ENCODE peak calls at places on chromosomes 3 and 15, in seven cellular contexts. A, S, D, T, G, E and H are unnamed samples.
A peak's percentile ranks its signal among the peaks of the same experiment; 100 is the strongest.

GRCh38 chr3:49013738-49014660 is 4.4 kb downstream of the DALRD3 start:
- DNase-seq in A (no peak), S (no peak), D (no peak), T (no peak), G (peak; percentile 69), E (peak; percentile 88), H (no peak)

GRCh38 chr3:147649475-147649874 is 240.3 kb downstream of the ZIC1 start:
- DNase-seq in A (no peak), S (no peak), D (no peak), T (no peak), G (no peak), E (peak; percentile 23), H (no peak)

GRCh38 chr3:119098620-119099222 is 47.2 kb upstream of the TEX55 start:
- DNase-seq in A (no peak), S (peak; percentile 7), D (peak; percentile 40), T (no peak), G (peak; percentile 36), E (peak; percentile 60), H (no peak)

GRCh38 chr3:64332461-64333350 is 107.4 kb upstream of the PRICKLE2 start:
- DNase-seq in A (no peak), S (peak; percentile 67), D (peak; percentile 71), T (no peak), G (no peak), E (no peak), H (no peak)

GRCh38 chr3:110711851-110712396 is 359.7 kb upstream of the NECTIN3 start:
- DNase-seq in A (no peak), S (peak; percentile 64), D (peak; percentile 37), T (no peak), G (no peak), E (peak; percentile 74), H (no peak)

GRCh38 chr15:57375827-57376694 is at the start of gene CGNL1:
- DNase-seq in A (peak; percentile 39), S (no peak), D (no peak), T (no peak), G (no peak), E (peak; percentile 77), H (no peak)

GRCh38 chr3:42732196-42732828 is 29.7 kb upstream of the HHATL start:
- DNase-seq in A (no peak), S (no peak), D (no peak), T (no peak), G (no peak), E (no peak), H (no peak)

GRCh38 chr3:190319660-190320059 is 2.6 kb downstream of the CLDN1 start:
- DNase-seq in A (no peak), S (no peak), D (peak; percentile 67), T (no peak), G (no peak), E (no peak), H (peak; percentile 94)

GRCh38 chr3:39401983-39402382 is 4.5 kb upstream of the RPSA start:
- DNase-seq in A (no peak), S (no peak), D (peak; percentile 22), T (no peak), G (no peak), E (no peak), H (no peak)

GRCh38 chr3:8837172-8837571 is 67.8 kb upstream of the OXTR start:
- DNase-seq in A (no peak), S (peak; percentile 72), D (peak; percentile 91), T (no peak), G (no peak), E (no peak), H (peak; percentile 82)

GRCh38 chr15:64288577-64288976 is 67.4 kb downstream of the CSNK1G1 start:
- DNase-seq in A (no peak), S (peak; percentile 50), D (peak; percentile 86), T (no peak), G (no peak), E (no peak), H (peak; percentile 6)

GRCh38 chr3:171506743-171507319 is 46.6 kb upstream of the TNIK start:
- DNase-seq in A (no peak), S (no peak), D (peak; percentile 42), T (no peak), G (no peak), E (no peak), H (peak; percentile 29)

GRCh38 chr3:126355251-126355650 is 2.0 kb downstream of the KLF15 start:
- DNase-seq in A (no peak), S (no peak), D (no peak), T (peak; percentile 59), G (peak; percentile 85), E (no peak), H (no peak)

GRCh38 chr3:69033470-69033869 is 18.7 kb downstream of the TMF1 start:
- DNase-seq in A (no peak), S (no peak), D (peak; percentile 73), T (no peak), G (no peak), E (no peak), H (peak; percentile 85)

GRCh38 chr3:27632431-27633223 is 89.5 kb downstream of the EOMES start:
- DNase-seq in A (peak; percentile 43), S (peak; percentile 64), D (peak; percentile 55), T (peak; percentile 89), G (no peak), E (peak; percentile 81), H (peak; percentile 39)

GRCh38 chr3:159319156-159319555 is 517.3 kb downstream of the MFSD1 start:
- DNase-seq in A (no peak), S (no peak), D (no peak), T (no peak), G (no peak), E (no peak), H (no peak)

GRCh38 chr15:28876131-28876844 is 9.5 kb upstream of the APBA2 start:
- DNase-seq in A (no peak), S (no peak), D (no peak), T (peak; percentile 61), G (no peak), E (peak; percentile 65), H (no peak)

GRCh38 chr15:28875461-28875965 is 10.3 kb upstream of the APBA2 start:
- DNase-seq in A (no peak), S (no peak), D (no peak), T (no peak), G (no peak), E (no peak), H (no peak)

GRCh38 chr15:28878209-28878608 is 7.6 kb upstream of the APBA2 start:
- DNase-seq in A (no peak), S (no peak), D (no peak), T (no peak), G (no peak), E (no peak), H (no peak)

GRCh38 chr15:28879551-28879950 is 6.2 kb upstream of the APBA2 start:
- DNase-seq in A (no peak), S (no peak), D (no peak), T (no peak), G (no peak), E (no peak), H (no peak)

GRCh38 chr15:28876845-28877185 is 9.0 kb upstream of the APBA2 start:
- DNase-seq in A (no peak), S (no peak), D (no peak), T (peak; percentile 65), G (no peak), E (no peak), H (no peak)
- TF ChIP-seq CTCF in A (no peak), S (no peak), D (no peak), T (no peak), G (no peak), E (no peak), H (no peak)

DNA sequence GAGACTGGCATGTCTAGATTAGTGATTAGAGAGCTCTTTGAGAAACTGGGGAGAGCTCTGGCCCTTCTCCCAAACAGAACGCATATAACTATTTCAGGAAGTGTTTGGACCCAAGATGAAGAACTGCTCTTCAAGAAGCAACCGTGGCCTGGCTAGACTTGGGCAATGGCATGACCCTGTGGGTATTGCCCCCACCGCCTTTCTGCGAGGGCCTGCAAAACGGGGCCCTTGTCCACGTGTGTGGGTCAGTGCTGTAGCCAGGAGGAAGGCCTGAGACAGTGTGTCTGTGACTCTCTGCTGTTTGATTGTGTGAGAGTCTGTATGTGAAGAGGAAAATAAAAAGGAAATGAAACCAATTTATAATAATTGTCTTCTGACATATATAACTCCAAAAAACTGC is 42.5 kb downstream of the EEFSEC start:
- DNase-seq in A (no peak), S (no peak), D (no peak), T (no peak), G (no peak), E (no peak), H (no peak)
- H3K27ac ChIP-seq in A (peak overlapping the region; percentile 60), S (no peak overlapping the region), D (no peak overlapping the region), T (peak overlapping the region; percentile 40), G (no peak overlapping the region), E (no peak overlapping the region), H (no peak overlapping the region)

GRCh38 chr3:156681003-156681402 is 6.6 kb downstream of the TIPARP start:
- DNase-seq in A (no peak), S (peak; percentile 95), D (peak; percentile 83), T (no peak), G (no peak), E (peak; percentile 79), H (peak; percentile 97)

GRCh38 chr3:156682491-156682890 is 8.1 kb downstream of the TIPARP start:
- DNase-seq in A (no peak), S (no peak), D (peak; percentile 61), T (no peak), G (no peak), E (no peak), H (no peak)

GRCh38 chr3:156682963-156683362 is 8.6 kb downstream of the TIPARP start:
- DNase-seq in A (no peak), S (no peak), D (no peak), T (no peak), G (no peak), E (no peak), H (no peak)

GRCh38 chr3:156678216-156678615 is 3.8 kb downstream of the TIPARP start:
- DNase-seq in A (no peak), S (no peak), D (no peak), T (no peak), G (peak; percentile 29), E (no peak), H (no peak)

DNA sequence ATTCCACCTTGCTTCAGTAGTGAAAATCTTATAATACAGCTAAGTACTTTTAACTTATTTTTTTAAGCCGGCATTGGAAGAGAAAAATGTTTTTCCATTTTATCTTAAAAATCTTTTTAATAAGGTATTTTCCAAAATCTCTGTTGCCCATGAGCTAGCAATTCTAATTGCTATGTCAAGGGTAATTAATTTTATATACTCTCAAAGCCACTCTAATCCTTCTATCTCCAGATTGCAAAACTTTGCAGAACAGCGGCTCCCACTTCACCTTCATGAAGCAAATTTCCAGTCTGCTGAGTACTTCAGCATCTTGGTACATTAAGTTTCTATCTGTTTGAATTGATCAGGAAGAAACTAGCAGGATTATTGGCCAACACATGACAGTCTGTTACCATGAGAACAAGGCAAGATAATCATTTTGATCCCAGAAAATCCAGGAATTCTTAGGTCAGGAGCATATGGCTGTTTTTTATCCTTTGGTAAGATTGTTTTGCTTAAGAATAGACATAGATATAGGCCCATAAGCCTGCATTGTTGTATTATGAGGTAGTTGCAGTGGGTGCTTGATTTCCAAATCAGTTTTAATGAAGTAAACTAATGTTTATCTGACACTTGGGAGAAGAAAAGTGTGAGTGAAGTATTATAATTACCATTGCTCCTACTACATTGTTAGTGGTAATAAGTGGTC is 6.0 kb downstream of the TIPARP start:
- DNase-seq in A (no peak), S (no peak), D (no peak), T (no peak), G (no peak), E (no peak), H (no peak)
- H3K4me1 ChIP-seq in A (peaks cover 100% of the 10 kb centered on the region), S (peaks cover 46% of the 10 kb centered on the region), D (peaks cover 19% of the 10 kb centered on the region), T (peaks cover 89% of the 10 kb centered on the region), G (peaks cover 87% of the 10 kb centered on the region), E (peaks cover 4% of the 10 kb centered on the region), H (peaks cover 56% of the 10 kb centered on the region)

GRCh38 chr3:186002884-186003472 is 65.2 kb upstream of the TRA2B start:
- DNase-seq in A (no peak), S (peak; percentile 16), D (peak; percentile 48), T (no peak), G (peak; percentile 29), E (peak; percentile 67), H (no peak)
- TF ChIP-seq CTCF in A (peak; percentile 33), S (peak; percentile 18), D (peak; percentile 36), T (no peak), G (peak; percentile 70), E (peak; percentile 62), H (peak; percentile 64)